ENCODE peak calls at places on chromosomes 6 and 20, in nine cellular contexts. N is GM13977; G is psoas muscle; K is endothelial cell; R is kidney epithelial cell; J is AG04450; Q is cardiac fibroblast; F is heart left ventricle; Y is CD4-positive, alpha-beta T cell. P is an unnamed sample.

GRCh38 chr6:114101255-114101654 is 130.3 kb upstream of the HDAC2 start:
- DNase-seq in G (no peak), K (no peak), N (no peak), R (no peak), Y (no peak), Q (no peak), J (no peak), F (no peak), P (no peak)

GRCh38 chr6:131316654-131317053 is 181.4 kb downstream of the AKAP7 start:
- DNase-seq in G (no peak), Y (no peak), N (no peak), Q (no peak), F (no peak), J (no peak), K (no peak), R (no peak), P (no peak)

GRCh38 chr6:111208928-111209327 is 121.6 kb downstream of the SLC16A10 start:
- DNase-seq in Q (no peak), K (no peak), J (no peak), G (no peak), R (no peak), N (no peak), F (no peak), Y (no peak), P (no peak)

GRCh38 chr6:111971866-111972532 is 81.9 kb upstream of the CCN6 start:
- DNase-seq in N (no peak), Y (no peak), F (no peak), J (no peak), Q (no peak), G (no peak), K (no peak), R (no peak), P (no peak)

GRCh38 chr6:50141100-50141499 is 91.4 kb upstream of the DEFB112 start:
- DNase-seq in F (no peak), Q (no peak), Y (no peak), J (no peak), K (no peak), G (no peak), N (no peak), R (no peak), P (no peak)

GRCh38 chr6:14861491-14861943 is 384.4 kb upstream of the JARID2 start:
- DNase-seq in Q (no peak), N (no peak), G (no peak), Y (no peak), R (no peak), F (no peak), J (no peak), K (no peak), P (no peak)

GRCh38 chr6:170019259-170020040 is 268.0 kb downstream of the ERMARD start:
- DNase-seq in R (no peak), Q (no peak), F (no peak), Y (no peak), K (no peak), J (no peak), G (no peak), N (no peak), P (no peak)

GRCh38 chr6:31614075-31614619 is 887 bp upstream of the AIF1 start:
- DNase-seq in G (no peak), J (no peak), Q (no peak), F (no peak), Y (no peak), N (peak), K (no peak), R (no peak), P (no peak)

GRCh38 chr6:42104095-42104806 is 38.2 kb downstream of the C6orf132 start:
- DNase-seq in J (no peak), Y (peak), Q (peak), G (peak), K (peak), F (peak), R (no peak), N (peak), P (peak)

GRCh38 chr20:45080867-45081616 is 19.9 kb downstream of the KCNS1 start:
- DNase-seq in Y (no peak), K (peak), R (no peak), F (no peak), J (no peak), Q (no peak), G (no peak), N (no peak), P (no peak)
- TF ChIP-seq CTCF in Y (no peak), K (peak), R (peak), F (no peak), J (peak), Q (peak), G (peak), N (peak), P (peak)

GRCh38 chr6:35048031-35048613 is 93.0 kb downstream of the TCP11 start:
- DNase-seq in R (no peak), G (no peak), Q (no peak), N (no peak), F (no peak), J (no peak), K (no peak), Y (no peak), P (peak)

GRCh38 chr6:35048631-35049083 is 92.5 kb downstream of the TCP11 start:
- DNase-seq in N (no peak), Y (peak), J (peak), G (no peak), K (no peak), F (peak), Q (peak), R (no peak), P (no peak)

GRCh38 chr6:35046098-35046497 is 95.0 kb downstream of the TCP11 start:
- DNase-seq in Q (no peak), K (no peak), N (no peak), R (no peak), F (no peak), J (no peak), G (no peak), Y (no peak), P (no peak)

GRCh38 chr6:35047265-35048011 is 93.7 kb downstream of the TCP11 start:
- DNase-seq in K (no peak), F (no peak), J (no peak), Q (peak), Y (no peak), R (no peak), G (no peak), N (no peak), P (no peak)

GRCh38 chr6:35046862-35047261 is 94.3 kb downstream of the TCP11 start:
- DNase-seq in K (no peak), N (no peak), J (no peak), Q (peak), Y (no peak), G (no peak), F (no peak), R (no peak), P (no peak)
- TF ChIP-seq CTCF in K (no peak), N (no peak), J (no peak), Q (no peak), Y (no peak), G (no peak), F (no peak), R (no peak), P (no peak)

GRCh38 chr20:45971675-45972499 is at the start of gene ZNF335:
- DNase-seq in F (peak), J (peak), Y (peak), N (peak), R (peak), G (peak), Q (peak), K (peak), P (peak)
- TF ChIP-seq CTCF in F (peak), J (peak), Y (no peak), N (no peak), R (peak), G (peak), Q (peak), K (peak), P (no peak)

GRCh38 chr6:1334725-1335124 is 22.8 kb downstream of the FOXQ1 start:
- DNase-seq in K (no peak), J (no peak), Q (no peak), G (no peak), F (no peak), N (no peak), R (no peak), Y (no peak), P (no peak)

GRCh38 chr6:1337791-1338190 is 25.9 kb downstream of the FOXQ1 start:
- DNase-seq in G (no peak), K (no peak), Q (peak), F (no peak), R (no peak), Y (no peak), J (no peak), N (no peak), P (no peak)

GRCh38 chr6:1335367-1336037 is 23.6 kb downstream of the FOXQ1 start:
- DNase-seq in K (peak), J (no peak), F (no peak), G (no peak), N (no peak), Q (peak), Y (no peak), R (peak), P (no peak)

DNA sequence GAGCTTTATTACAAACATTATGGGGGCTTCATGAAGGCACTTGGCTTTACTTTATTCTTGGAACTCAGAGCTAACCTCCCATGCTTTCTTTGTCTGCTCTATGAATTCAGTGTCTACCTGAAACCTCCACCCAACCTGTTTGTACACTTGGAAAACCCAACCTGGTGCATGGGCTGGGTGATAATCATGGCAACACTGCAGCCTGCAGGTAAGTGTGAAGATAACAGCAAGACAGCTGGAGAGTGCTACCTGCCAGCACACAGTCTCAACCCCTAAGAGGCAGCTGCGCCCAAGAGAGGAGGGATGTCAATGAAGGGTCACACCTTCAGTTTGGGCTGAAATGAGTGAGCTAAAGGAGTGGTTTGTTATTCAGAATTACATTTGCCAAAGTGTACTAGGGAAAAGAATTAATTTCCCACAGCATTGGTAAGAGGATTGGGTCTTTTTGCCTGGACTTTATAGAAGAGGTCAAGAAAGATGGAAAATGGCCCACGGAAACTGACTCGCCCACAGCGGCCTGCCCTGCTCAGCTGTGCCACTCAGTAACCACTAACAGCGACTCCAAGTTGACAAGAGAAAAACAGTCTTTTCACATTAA is 24.4 kb downstream of the FOXQ1 start:
- DNase-seq in J (no peak), G (no peak), R (no peak), Q (no peak), Y (no peak), N (no peak), F (no peak), K (peak), P (no peak)
- TF ChIP-seq CTCF in J (peak), G (no peak), R (peak), Q (no peak), Y (no peak), N (peak), F (no peak), K (peak), P (no peak)

GRCh38 chr20:36493013-36493800 is 48.1 kb upstream of the MYL9 start:
- DNase-seq in R (no peak), N (no peak), Q (no peak), F (no peak), J (no peak), G (no peak), Y (no peak), K (peak), P (no peak)
- TF ChIP-seq CTCF in R (peak), N (peak), Q (peak), F (peak), J (peak), G (peak), Y (no peak), K (peak), P (peak)

DNA sequence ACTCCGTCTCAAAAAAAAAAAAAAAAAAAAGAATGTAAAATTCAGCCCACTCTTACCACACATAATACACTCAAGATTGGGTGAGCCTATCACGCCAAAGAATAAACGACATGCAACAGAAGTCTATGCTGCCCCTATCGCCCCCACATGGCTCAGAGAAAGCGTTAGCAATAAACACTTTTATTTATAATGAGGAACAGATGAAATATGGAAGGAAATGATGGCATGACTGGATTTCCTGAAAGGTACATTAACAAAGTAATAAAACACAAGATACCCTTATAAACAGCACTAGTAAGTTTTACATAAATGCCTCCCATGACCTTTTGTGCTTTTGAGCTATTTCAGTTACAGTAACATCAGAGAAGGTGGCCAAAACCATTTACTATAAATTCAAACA is 71.5 kb upstream of the SCAF8 start:
- DNase-seq in J (no peak), Y (no peak), G (no peak), F (no peak), K (no peak), Q (no peak), R (no peak), N (no peak), P (no peak)
- TF ChIP-seq CTCF in J (no peak), Y (no peak), G (no peak), F (no peak), K (no peak), Q (no peak), R (no peak), N (no peak), P (no peak)

GRCh38 chr6:167697316-167697715 is 129.4 kb upstream of the AFDN start:
- DNase-seq in Y (no peak), K (no peak), N (no peak), R (no peak), J (no peak), G (no peak), F (no peak), Q (peak), P (no peak)
- TF ChIP-seq CTCF in Y (no peak), K (no peak), N (no peak), R (no peak), J (no peak), G (no peak), F (no peak), Q (peak), P (no peak)

DNA sequence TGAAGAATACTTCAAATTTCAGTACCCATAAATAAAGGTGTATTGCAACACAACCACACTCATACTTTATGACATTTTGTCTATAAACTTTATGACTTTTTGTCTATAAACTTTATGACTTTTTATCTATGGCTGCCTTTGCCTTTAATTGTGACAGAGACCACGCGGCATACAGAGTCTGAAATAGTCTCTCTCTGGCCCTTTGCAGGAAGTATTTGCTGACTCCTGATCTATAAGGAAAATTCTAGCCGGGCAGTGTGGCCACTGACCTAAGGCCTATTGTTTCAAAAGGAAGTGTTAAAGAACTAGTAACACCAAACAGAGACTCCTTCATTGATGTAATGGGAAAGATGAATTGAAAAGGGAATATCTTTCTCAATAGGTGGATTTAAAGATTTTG is 113.4 kb upstream of the KCNG1 start:
- DNase-seq in K (no peak), F (no peak), N (no peak), G (no peak), Q (no peak), J (no peak), Y (no peak), R (no peak), P (no peak)
- TF ChIP-seq CTCF in K (no peak), F (no peak), N (no peak), G (no peak), Q (no peak), J (no peak), Y (no peak), R (no peak), P (no peak)

GRCh38 chr20:32991386-32991785 is 12.8 kb downstream of the SUN5 start:
- DNase-seq in R (no peak), N (no peak), K (no peak), Q (no peak), G (no peak), F (no peak), J (no peak), Y (no peak), P (no peak)

GRCh38 chr20:32989507-32990283 is 14.5 kb downstream of the SUN5 start:
- DNase-seq in K (no peak), Q (no peak), N (no peak), F (no peak), Y (no peak), R (no peak), G (no peak), J (no peak), P (no peak)

GRCh38 chr20:32990426-32990825 is 13.8 kb downstream of the SUN5 start:
- DNase-seq in Y (no peak), R (no peak), N (no peak), Q (no peak), J (no peak), G (no peak), F (no peak), K (no peak), P (no peak)

GRCh38 chr20:32993484-32994050 is 10.7 kb downstream of the SUN5 start:
- DNase-seq in G (no peak), Y (no peak), K (no peak), N (no peak), J (no peak), Q (no peak), F (no peak), R (no peak), P (no peak)

DNA sequence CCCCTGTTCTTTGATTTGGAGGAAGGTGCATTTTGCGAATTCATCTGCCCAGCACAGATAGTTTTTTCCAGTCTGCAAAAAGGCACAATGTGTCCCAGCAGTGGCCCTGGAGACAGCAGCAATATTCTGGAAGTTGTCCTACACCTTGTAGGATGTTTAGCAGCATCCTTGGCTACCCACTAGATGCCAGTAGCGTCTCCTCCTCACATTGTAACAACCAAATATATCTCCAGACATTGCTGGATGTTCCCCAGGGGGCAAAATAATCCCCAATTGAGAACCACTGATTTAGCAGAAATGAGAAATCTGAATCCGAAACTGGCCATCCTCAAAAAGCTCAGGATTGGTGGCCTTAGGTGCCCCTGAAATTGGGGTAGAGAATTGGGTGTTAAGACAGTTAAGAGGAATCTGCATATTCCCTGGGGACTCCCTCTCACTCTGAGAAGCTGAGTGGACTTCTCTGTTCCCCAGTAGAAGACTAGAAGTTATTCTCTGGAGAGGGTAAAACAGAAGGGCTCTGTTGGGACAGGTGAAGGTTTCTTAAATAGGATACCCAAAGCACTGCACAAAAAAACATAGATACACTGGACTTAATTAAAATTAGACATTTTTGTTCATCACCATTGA is 12.1 kb downstream of the SUN5 start:
- DNase-seq in Y (no peak), N (no peak), J (no peak), Q (no peak), K (no peak), R (no peak), G (no peak), F (no peak), P (no peak)
- TF ChIP-seq CTCF in Y (no peak), N (no peak), J (no peak), Q (no peak), K (no peak), R (no peak), G (no peak), F (no peak), P (no peak)

DNA sequence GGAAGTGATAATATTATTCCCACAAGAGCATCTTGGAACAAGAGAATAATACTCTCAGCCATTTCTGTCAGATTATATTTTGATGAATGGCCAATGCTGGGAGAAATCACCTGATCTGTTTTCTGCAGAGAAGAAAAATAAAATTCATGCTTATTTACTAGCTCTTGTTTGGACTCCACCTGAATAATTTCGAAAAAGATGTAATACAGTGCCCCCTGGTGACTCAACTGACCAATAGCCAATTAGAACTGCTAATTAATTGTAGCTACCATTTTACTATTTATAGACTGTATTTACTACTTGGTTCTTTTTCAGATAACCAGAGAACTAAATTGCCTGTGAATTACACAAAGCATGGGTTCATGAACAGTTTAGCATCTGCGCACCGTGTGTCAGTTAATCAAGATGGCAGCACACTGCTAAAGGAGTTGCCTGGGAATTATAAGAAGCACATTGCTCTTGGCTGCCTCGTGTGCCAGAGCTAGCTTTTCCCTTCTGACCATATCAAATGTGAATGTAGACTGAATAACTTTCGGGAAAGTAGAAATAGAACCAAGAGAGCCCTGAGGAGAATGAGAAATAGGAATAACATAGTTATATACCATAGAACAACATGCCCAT is 78.6 kb upstream of the TRDN start:
- DNase-seq in J (no peak), N (no peak), K (peak), R (no peak), Y (no peak), G (no peak), F (no peak), Q (peak), P (peak)
- TF ChIP-seq CTCF in J (peak), N (peak), K (peak), R (peak), Y (no peak), G (peak), F (peak), Q (peak), P (peak)